ENCODE peak calls at places on chromosomes 1 and 21, in eight cellular contexts. P is SK-N-SH, O is left ventricle myocardium inferior, T is K562, L is Peyer's patch, X is nephron progenitor cell, R is AG04449, F is lower lobe of right lung. N is an unnamed sample.
A peak's percentile ranks its signal among the peaks of the same experiment; 100 is the strongest.

GRCh38 chr21:43333301-43334062 is 93.4 kb downstream of the SIK1 start:
- DNase-seq in F (peak; percentile 79), X (peak; percentile 30), P (no peak), R (peak; percentile 79), L (no peak), O (peak; percentile 38), T (no peak), N (no peak)

GRCh38 chr1:178275083-178275482 is 181.2 kb downstream of the RASAL2 start:
- DNase-seq in L (no peak), O (no peak), R (no peak), T (no peak), F (no peak), P (no peak), X (no peak), N (no peak)

GRCh38 chr1:203130358-203130992 is 2.9 kb downstream of the ADORA1 start:
- DNase-seq in O (no peak), L (no peak), F (no peak), X (no peak), R (no peak), T (no peak), P (peak; percentile 66), N (no peak)

GRCh38 chr1:17117451-17118265 is 1.6 kb downstream of the PADI2 start:
- DNase-seq in P (no peak), T (no peak), R (no peak), X (no peak), L (no peak), O (no peak), F (no peak), N (no peak)

GRCh38 chr21:14646893-14647292 is 100.8 kb upstream of the SAMSN1 start:
- DNase-seq in P (no peak), R (no peak), O (no peak), L (no peak), F (no peak), X (no peak), T (no peak), N (no peak)

GRCh38 chr21:44496900-44497550 is 41.7 kb downstream of the LRRC3 start:
- DNase-seq in L (no peak), T (no peak), F (no peak), X (no peak), P (no peak), R (no peak), O (no peak), N (no peak)

GRCh38 chr1:159918041-159918917 is 7.0 kb downstream of the TAGLN2 start:
- DNase-seq in T (no peak), L (no peak), F (no peak), O (no peak), R (no peak), P (no peak), X (no peak), N (no peak)

GRCh38 chr1:97252076-97252475 is 530.5 kb downstream of the PTBP2 start:
- DNase-seq in X (no peak), P (no peak), O (no peak), F (no peak), T (no peak), L (no peak), R (peak; percentile 64), N (no peak)

GRCh38 chr1:84481317-84481716 is 2.3 kb downstream of the RPF1 start:
- DNase-seq in P (no peak), F (no peak), L (no peak), X (no peak), O (no peak), T (peak; percentile 66), R (no peak), N (no peak)

GRCh38 chr1:84479998-84480397 is 932 bp downstream of the RPF1 start:
- DNase-seq in F (no peak), P (peak; percentile 17), X (no peak), R (no peak), L (no peak), T (peak; percentile 19), O (no peak), N (no peak)

GRCh38 chr1:84480658-84481057 is 1.6 kb downstream of the RPF1 start:
- DNase-seq in R (no peak), L (no peak), X (no peak), F (no peak), P (no peak), T (no peak), O (no peak), N (no peak)

GRCh38 chr1:84476225-84476624 is 2.8 kb upstream of the RPF1 start:
- DNase-seq in P (no peak), O (no peak), L (no peak), R (no peak), X (no peak), F (no peak), T (no peak), N (no peak)

DNA sequence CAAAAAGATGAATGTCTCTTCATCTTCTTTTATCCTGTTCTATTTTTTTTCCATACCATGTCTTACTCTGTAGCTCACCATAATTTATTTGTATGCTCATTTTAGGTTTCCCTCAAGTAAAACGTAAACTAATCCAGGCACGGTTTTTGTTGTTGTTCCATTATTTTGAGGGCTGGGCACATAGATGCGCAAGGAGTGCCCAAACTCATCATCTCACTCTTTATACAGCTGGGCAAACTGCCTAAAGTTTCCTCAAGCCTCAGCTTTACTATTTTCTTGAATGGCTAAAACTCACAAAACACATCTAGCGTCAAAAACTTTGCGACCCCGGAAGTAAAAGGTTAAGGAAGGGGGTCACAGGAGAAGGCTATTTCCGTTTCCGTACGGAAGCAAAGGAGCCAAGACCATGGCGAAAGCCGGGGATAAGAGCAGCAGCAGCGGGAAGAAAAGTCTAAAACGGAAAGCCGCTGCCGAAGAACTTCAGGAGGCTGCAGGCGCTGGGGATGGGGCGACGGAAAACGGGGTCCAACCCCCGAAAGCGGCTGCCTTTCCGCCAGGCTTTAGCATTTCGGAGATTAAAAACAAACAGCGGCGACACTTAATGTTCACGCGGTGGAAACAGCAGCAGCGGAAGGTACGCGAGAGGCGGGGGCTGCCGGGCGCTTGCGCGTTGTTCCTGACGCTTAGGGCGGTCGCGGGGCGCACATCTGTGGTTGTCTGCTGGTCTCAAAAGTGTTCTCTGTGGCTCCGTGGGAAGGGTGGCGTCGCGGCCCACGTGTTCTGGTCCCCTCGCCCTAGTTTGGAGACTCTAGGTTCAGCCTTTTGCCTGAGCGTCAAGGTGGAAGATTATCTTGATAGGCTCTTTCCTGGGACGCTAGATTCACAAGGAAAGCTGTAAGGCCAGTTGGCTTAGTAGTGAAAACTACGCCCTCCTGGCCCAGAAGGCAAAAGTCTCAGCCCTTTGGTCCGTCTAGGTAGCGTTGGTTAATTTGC is at the start of gene RPF1:
- DNase-seq in O (peak; percentile 73), L (peak; percentile 69), R (peak; percentile 17), P (peak; percentile 81), F (peak; percentile 88), X (peak; percentile 72), T (peak; percentile 63), N (peak; percentile 74)
- TF ChIP-seq CTCF in O (no peak), L (no peak), R (no peak), P (no peak), F (no peak), X (no peak), T (no peak), N (no peak)

GRCh38 chr1:221812088-221812752 is 70.3 kb upstream of the DUSP10 start:
- DNase-seq in R (no peak), T (no peak), X (no peak), F (no peak), P (no peak), L (no peak), O (no peak), N (no peak)

GRCh38 chr1:221813887-221814286 is 72.0 kb upstream of the DUSP10 start:
- DNase-seq in X (no peak), F (no peak), O (no peak), L (no peak), R (no peak), P (no peak), T (no peak), N (no peak)

GRCh38 chr1:221815660-221816059 is 73.8 kb upstream of the DUSP10 start:
- DNase-seq in P (no peak), T (no peak), O (no peak), L (no peak), R (no peak), X (no peak), F (no peak), N (no peak)

GRCh38 chr1:221812905-221813597 is 71.2 kb upstream of the DUSP10 start:
- DNase-seq in R (no peak), P (no peak), F (no peak), O (no peak), T (no peak), X (no peak), L (no peak), N (no peak)

DNA sequence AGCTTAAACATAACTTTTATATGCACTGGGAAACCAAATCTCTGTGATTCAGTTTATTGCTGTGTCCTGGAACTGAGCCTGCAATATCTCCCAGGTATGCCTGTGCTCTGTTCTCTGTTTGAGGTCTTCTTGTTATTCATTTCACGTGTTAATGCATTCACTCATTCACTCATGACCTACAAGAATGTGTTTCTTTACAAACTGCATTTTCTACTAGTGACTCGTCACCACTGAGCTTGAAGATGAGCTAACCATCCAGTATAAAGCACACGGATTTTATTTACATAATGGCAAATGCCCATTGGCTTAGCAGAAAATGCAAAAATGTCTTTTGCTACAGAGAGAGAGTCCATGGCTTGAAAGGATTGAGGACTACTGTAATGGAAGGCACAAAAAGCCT is 75.0 kb upstream of the DUSP10 start:
- DNase-seq in O (no peak), P (no peak), L (no peak), F (no peak), X (no peak), T (no peak), R (peak; percentile 92), N (no peak)
- TF ChIP-seq CTCF in O (no peak), P (no peak), L (no peak), F (no peak), X (no peak), T (no peak), R (no peak), N (no peak)

DNA sequence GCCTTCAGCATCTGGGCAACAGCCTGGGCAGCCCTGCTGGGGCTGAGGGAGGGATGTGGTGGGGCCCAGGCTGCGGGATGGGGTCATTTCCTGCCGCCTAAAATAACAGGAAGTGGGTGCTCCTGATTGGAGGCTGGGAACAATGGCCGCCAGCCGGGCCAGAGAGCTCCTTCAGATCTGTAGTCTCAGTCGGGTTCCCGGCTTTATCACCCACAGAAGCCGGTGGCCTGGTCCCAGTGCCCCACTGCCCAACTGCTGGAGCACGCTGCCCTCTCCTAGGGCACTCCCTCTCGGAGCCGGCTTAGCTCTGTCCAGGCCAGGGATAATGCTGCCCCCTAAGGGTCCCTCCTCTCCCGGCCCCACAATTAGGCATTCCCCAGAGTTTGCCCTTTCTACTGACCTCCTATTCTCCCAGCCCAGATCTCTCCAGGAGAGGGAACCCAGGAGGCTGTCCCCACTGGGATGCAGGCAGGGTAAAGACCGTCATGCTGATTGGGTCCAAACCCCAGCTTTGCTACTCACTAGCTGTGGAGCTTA is 5.1 kb downstream of the MAP7D1 start:
- DNase-seq in L (peak; percentile 77), O (peak; percentile 66), T (peak; percentile 65), F (peak; percentile 78), P (peak; percentile 86), X (peak; percentile 63), R (no peak), N (peak; percentile 75)
- TF ChIP-seq CTCF in L (no peak), O (peak; percentile 45), T (peak; percentile 60), F (peak; percentile 25), P (peak; percentile 64), X (peak; percentile 34), R (peak; percentile 33), N (peak; percentile 40)

GRCh38 chr1:210777914-210778313 is 356.0 kb downstream of the KCNH1 start:
- DNase-seq in L (no peak), F (no peak), X (no peak), T (no peak), P (no peak), R (no peak), O (no peak), N (no peak)

GRCh38 chr1:210776722-210777121 is 357.2 kb downstream of the KCNH1 start:
- DNase-seq in O (no peak), R (no peak), X (no peak), P (no peak), F (no peak), L (no peak), T (no peak), N (no peak)

GRCh38 chr1:210779259-210779658 is 354.7 kb downstream of the KCNH1 start:
- DNase-seq in L (no peak), O (no peak), X (no peak), R (no peak), T (no peak), P (no peak), F (no peak), N (no peak)

GRCh38 chr1:210771131-210771530 is 362.8 kb downstream of the KCNH1 start:
- DNase-seq in R (no peak), X (no peak), L (no peak), F (no peak), O (no peak), P (no peak), T (no peak), N (no peak)

DNA sequence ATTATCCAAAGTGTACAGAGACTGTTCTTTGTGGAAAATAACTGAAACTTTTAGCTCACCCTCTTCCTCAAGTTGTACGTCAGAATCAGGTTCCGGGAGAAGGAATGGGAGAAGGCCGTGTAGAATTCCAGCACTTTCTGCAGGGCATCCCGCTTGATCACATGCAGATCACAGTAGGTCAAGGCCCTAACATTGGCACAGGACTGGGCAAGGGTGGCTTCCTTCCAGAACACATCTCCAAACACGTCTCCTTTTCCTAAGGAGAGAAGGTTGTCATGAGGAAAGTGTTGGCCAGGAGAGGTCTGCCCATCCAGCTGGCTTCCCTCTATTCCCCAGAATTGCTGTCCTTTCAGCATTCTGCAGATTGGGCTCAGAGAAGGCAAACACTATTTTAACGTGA is 358.7 kb downstream of the KCNH1 start:
- DNase-seq in L (no peak), X (no peak), R (no peak), P (no peak), O (no peak), T (no peak), F (no peak), N (no peak)
- TF ChIP-seq CTCF in L (no peak), X (no peak), R (no peak), P (no peak), O (no peak), T (no peak), F (no peak), N (no peak)

N was measured in GM20000.